ENCODE peak calls at places on chromosomes 4 and X, in nine cellular contexts. Z, H, W, A, F, B, U, E and Y are unnamed samples. For H3K4me1, the result is how much of the 10 kb centered on the place peaks cover.

GRCh38 chr4:184053476-184053875 is 148.4 kb downstream of the STOX2 start:
- DNase-seq in W (no peak), H (no peak), U (no peak), B (no peak), Z (no peak), A (no peak), E (no peak), F (no peak), Y (peak)

GRCh38 chrX:40080896-40081678 is 16.7 kb downstream of the BCOR start:
- DNase-seq in F (no peak), B (no peak), U (no peak), E (no peak), H (no peak), A (no peak), Z (no peak), W (no peak), Y (no peak)

GRCh38 chr4:169659736-169660670 is 39.6 kb downstream of the CLCN3 start:
- DNase-seq in B (peak), U (peak), E (peak), F (no peak), W (no peak), Z (peak), H (peak), A (peak), Y (peak)

GRCh38 chrX:67563469-67564448 is 19.9 kb downstream of the AR start:
- DNase-seq in H (no peak), A (no peak), Z (no peak), E (no peak), B (no peak), U (no peak), W (no peak), F (no peak), Y (no peak)

GRCh38 chrX:118666521-118666920 is 60.9 kb upstream of the IL13RA1 start:
- DNase-seq in Z (no peak), U (no peak), A (no peak), F (no peak), H (no peak), B (no peak), E (no peak), W (no peak), Y (no peak)

GRCh38 chr4:83342476-83342875 is 7.8 kb upstream of the HPSE start:
- DNase-seq in Z (no peak), U (no peak), B (no peak), A (no peak), F (no peak), W (no peak), E (no peak), H (no peak), Y (no peak)

GRCh38 chr4:73883306-73883705 is 14.1 kb downstream of the CXCL1 start:
- DNase-seq in H (no peak), Z (no peak), W (no peak), E (no peak), A (no peak), F (no peak), U (no peak), B (no peak), Y (no peak)

GRCh38 chr4:40446785-40447184 is 111.7 kb downstream of the CHRNA9 start:
- DNase-seq in A (no peak), Z (no peak), F (no peak), E (no peak), H (no peak), U (no peak), W (no peak), B (no peak), Y (no peak)

GRCh38 chr4:101232074-101232776 is 115.1 kb downstream of the PPP3CA start:
- DNase-seq in B (no peak), E (no peak), F (no peak), W (no peak), A (no peak), H (no peak), U (no peak), Z (no peak), Y (no peak)

GRCh38 chrX:133958997-133959688 is 26.3 kb downstream of the GPC3 start:
- DNase-seq in W (no peak), Z (no peak), U (no peak), A (no peak), F (no peak), E (no peak), H (no peak), B (no peak), Y (no peak)

GRCh38 chr4:1727117-1728031 is 6.1 kb downstream of the TACC3 start:
- DNase-seq in E (peak), U (no peak), A (no peak), H (peak), W (no peak), B (peak), F (no peak), Z (no peak), Y (peak)

GRCh38 chr4:37225778-37226177 is 18.8 kb upstream of the NWD2 start:
- DNase-seq in A (no peak), B (no peak), H (no peak), W (no peak), F (no peak), U (no peak), E (no peak), Z (no peak), Y (no peak)

GRCh38 chr4:8761167-8761823 is 110.3 kb downstream of the HMX1 start:
- DNase-seq in Z (peak), U (no peak), F (no peak), W (no peak), H (no peak), E (peak), B (no peak), A (no peak), Y (no peak)

GRCh38 chr4:53531695-53532224 is 59.5 kb downstream of the LNX1 start:
- DNase-seq in F (no peak), H (no peak), W (no peak), B (no peak), Z (no peak), E (no peak), A (no peak), U (no peak), Y (no peak)

GRCh38 chr4:38141808-38142500 is 181.8 kb downstream of the PTTG2 start:
- DNase-seq in W (no peak), B (no peak), A (no peak), F (no peak), E (peak), U (no peak), Z (no peak), H (no peak), Y (no peak)

GRCh38 chr4:156686120-156686519 is 285.5 kb downstream of the PDGFC start:
- DNase-seq in A (no peak), H (no peak), Z (no peak), B (peak), F (no peak), U (no peak), E (no peak), W (no peak), Y (no peak)

GRCh38 chrX:7372843-7373525 is 225.0 kb upstream of the PUDP start:
- DNase-seq in W (no peak), A (no peak), Z (no peak), B (no peak), H (no peak), U (no peak), F (no peak), E (no peak), Y (no peak)

GRCh38 chrX:96140796-96141195 is 543.8 kb upstream of the DIAPH2 start:
- DNase-seq in Z (no peak), A (no peak), B (no peak), U (no peak), F (no peak), W (no peak), E (no peak), H (no peak), Y (no peak)

GRCh38 chr4:104491396-104491821 is 3.3 kb downstream of the CXXC4 start:
- DNase-seq in F (no peak), H (peak), W (peak), E (peak), Z (peak), U (peak), A (no peak), B (peak), Y (peak)

GRCh38 chr4:104493071-104493831 is 1.4 kb downstream of the CXXC4 start:
- DNase-seq in E (no peak), B (peak), A (no peak), U (no peak), W (no peak), Z (no peak), H (no peak), F (no peak), Y (no peak)

GRCh38 chr4:104490770-104491395 is 3.8 kb downstream of the CXXC4 start:
- DNase-seq in Z (peak), A (no peak), F (no peak), E (peak), W (peak), B (peak), H (peak), U (peak), Y (peak)

GRCh38 chr4:104490096-104490769 is 4.5 kb downstream of the CXXC4 start:
- DNase-seq in U (no peak), Z (peak), A (peak), B (peak), F (no peak), E (no peak), W (peak), H (no peak), Y (peak)

DNA sequence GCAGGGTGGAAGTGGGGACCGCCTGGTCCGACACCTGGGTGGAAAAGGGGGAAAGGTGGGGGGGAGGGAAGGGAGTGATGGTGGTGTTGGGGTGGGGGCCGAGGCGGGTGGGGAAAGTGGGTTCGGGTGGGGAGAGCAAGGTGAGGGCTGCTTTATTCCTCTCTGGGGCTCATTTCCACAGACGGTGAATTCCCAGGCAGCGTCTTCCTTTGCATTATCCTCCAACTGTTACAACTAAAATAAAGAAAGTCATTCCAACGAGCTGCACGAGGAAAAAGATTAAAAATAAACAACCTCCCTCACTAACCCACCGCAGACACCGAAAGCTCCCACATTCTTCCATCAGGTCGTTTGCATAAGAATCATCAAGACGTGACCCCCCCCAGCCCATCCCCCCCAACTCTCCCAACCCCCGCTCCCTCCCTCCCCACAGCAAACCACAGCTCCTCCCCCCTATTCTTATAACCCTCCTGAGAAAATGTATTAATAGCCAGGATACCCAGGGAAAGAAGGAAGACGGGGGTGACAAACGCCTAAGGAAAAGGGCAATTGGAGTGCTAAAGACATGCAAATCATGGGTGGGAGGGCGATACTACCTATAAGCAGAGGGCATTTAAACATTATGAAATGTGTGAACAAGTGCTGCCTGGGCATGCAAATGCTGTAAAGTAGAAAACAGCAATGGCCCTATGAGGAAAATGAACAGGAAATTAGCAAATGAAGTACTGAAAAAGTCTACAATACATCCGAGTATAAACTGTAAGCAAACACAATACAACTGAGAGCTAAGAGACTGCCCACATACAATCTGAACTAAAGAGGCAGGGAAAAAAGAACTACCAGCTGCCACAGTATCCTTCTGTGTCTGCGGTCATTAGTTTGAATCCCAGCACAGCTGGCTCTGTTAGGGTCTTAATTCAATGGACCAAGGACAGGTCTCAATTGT is 2.6 kb downstream of the CXXC4 start:
- DNase-seq in A (peak), H (no peak), F (no peak), Z (no peak), E (no peak), U (peak), W (peak), B (peak), Y (peak)
- TF ChIP-seq POLR2AphosphoS5 in A (peak), H (no peak), F (no peak), Z (no peak), E (no peak), U (no peak), W (no peak), B (no peak), Y (no peak)

GRCh38 chr4:128601992-128602695 is 207.4 kb upstream of the JADE1 start:
- DNase-seq in E (no peak), Z (no peak), W (peak), U (peak), H (no peak), F (no peak), B (no peak), A (no peak), Y (no peak)

GRCh38 chr4:128608006-128608405 is 201.5 kb upstream of the JADE1 start:
- DNase-seq in U (no peak), B (no peak), H (no peak), W (peak), E (no peak), Z (no peak), F (no peak), A (no peak), Y (no peak)

GRCh38 chr4:128604204-128604603 is 205.3 kb upstream of the JADE1 start:
- DNase-seq in U (no peak), E (no peak), H (no peak), A (no peak), F (no peak), W (no peak), Z (no peak), B (no peak), Y (no peak)

GRCh38 chr4:128606173-128606572 is 203.3 kb upstream of the JADE1 start:
- DNase-seq in E (no peak), A (no peak), Z (no peak), W (peak), B (no peak), F (no peak), H (no peak), U (no peak), Y (no peak)

DNA sequence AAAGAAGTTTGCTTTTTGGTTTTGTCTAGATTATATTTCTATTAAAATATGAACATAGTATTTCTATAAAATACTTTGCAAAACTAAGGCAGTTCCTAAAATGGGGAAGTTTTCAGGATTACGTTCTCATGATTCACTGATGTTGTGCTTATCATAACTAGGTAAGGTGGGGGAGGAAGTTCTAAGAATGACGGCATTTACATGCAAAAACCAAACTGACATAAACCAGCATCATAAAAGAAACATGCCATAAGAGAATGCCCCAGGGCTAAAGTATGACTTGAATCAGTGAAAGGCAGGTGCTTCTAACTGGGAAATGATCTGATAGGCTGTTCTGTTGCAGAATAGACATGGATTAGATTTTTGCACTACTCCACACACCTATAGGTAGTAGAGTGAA is 204.7 kb upstream of the JADE1 start:
- DNase-seq in A (no peak), W (no peak), E (no peak), H (no peak), F (no peak), U (no peak), B (no peak), Z (no peak), Y (no peak)
- TF ChIP-seq EP300 in A (no peak), W (no peak), E (no peak), H (no peak), F (no peak), U (peak), B (no peak), Z (no peak), Y (no peak)

GRCh38 chr4:16794816-16795445 is 103.5 kb downstream of the LDB2 start:
- DNase-seq in U (peak), F (no peak), W (peak), Z (no peak), A (no peak), E (peak), B (peak), H (peak), Y (peak)
- H3K4me1 ChIP-seq in U (under half), F (under half), W (under half), Z (under half), A (under half), E (under half), B (under half), H (under half), Y (under half)

DNA sequence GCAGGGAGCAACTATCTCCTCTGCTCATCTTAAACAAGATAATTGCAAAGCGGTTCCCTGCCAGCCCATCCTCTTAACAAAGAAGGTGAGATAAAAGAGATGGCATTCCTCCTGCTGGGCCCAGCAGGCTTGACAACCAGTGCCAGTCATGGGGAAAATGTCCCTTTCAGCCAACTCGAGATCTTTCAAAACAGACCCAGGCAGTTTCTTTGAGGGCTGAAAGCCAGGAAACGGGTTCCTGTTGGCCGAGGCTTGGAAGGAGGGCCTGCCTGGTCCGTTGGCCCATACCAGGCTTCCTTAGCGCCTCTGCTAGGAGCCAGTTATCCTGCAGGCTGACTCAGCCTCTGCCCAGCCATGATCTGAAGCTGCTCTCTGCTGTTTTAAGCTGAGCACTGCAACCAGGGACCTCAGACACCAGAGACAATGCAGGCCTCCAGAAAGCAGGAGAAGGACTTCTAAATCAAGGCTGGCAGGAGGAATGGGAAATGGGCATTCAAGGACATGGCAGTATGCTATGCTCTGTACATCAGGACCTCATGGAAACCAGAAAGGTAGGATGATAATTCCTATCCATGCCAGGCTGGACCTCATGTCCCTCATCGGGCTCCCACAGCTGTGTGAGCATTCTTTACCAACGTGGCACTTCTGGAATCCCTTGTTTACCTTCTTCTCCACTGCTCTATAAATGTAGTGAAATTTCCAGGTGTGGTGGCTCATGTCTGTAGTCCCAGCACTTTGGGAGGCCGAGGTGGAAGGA is 42.4 kb upstream of the SLC2A9 start:
- DNase-seq in E (no peak), H (peak), F (no peak), A (no peak), B (no peak), W (peak), U (no peak), Z (peak), Y (peak)
- TF ChIP-seq POLR2AphosphoS5 in E (no peak), H (no peak), F (no peak), A (no peak), B (no peak), W (no peak), U (no peak), Z (no peak), Y (no peak)

DNA sequence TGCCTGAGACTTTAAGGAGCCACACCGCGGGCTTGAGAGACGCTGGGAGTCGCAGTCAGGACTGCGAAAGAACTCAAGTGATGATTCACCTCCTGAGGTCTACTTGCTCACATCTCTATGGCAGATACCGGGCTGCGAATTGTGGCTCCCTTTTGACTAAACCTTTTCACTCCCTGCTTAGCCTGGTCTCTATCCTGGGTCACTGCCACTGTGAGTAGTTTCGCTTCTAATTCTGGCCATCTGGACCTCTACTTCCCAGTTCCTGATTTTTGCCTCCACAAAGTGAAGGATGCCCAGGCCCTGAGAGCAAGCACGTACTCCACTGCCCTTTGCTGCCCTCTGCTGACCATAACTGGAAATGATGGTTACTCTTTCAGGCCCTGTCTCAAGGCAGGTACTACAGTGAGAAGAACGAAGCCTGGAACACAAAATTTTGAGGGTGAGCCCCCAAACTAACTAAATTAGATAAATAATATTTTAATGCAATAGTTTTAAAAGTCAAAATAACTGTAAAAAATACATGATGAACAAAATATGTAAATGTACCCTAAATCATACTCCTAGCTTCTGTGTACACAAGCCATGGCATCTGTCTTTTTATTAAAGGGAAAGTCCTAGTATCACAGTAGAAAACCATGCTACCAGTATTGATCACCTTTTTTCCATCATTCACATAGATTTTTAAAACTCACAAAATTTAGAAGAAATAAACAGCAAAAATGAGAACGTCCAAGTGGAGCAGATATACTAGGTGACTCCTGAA is 16.7 kb downstream of the MAD2L1 start:
- DNase-seq in U (peak), H (peak), E (peak), Z (peak), W (peak), F (peak), B (peak), A (peak), Y (peak)
- TF ChIP-seq EP300 in U (no peak), H (no peak), E (no peak), Z (no peak), W (no peak), F (no peak), B (no peak), A (no peak), Y (no peak)

DNA sequence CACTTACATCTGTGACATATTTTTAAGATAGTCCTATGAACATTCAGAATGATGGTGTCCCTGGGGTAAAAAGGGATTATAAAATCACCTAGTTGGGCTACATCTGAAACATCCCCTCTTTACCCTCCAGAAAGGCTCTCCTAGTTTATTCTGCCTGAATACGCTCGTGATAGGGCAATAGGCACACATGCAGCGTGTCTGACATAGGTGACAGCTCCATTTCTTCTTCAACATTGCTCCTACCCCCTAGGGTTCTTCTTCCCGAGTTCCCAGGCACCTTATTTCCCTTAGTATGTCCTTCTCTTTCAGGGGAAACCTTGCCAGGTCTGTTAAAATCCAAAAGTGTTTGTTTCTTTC is 27.1 kb upstream of the CFAP299 start:
- DNase-seq in Z (no peak), B (no peak), H (no peak), U (no peak), F (no peak), E (no peak), W (no peak), A (no peak), Y (no peak)
- H3K4me1 ChIP-seq in Z (under half), B (under half), H (under half), U (under half), F (under half), E (under half), W (under half), A (under half), Y (under half)

GRCh38 chr4:175678451-175678850 is 133.6 kb downstream of the GPM6A start:
- DNase-seq in Z (no peak), A (no peak), U (no peak), H (no peak), F (no peak), B (no peak), E (no peak), W (no peak), Y (no peak)
- TF ChIP-seq POLR2AphosphoS5 in Z (no peak), A (no peak), U (no peak), H (no peak), F (no peak), B (no peak), E (no peak), W (no peak), Y (no peak)